ENCODE peak calls at places on chromosomes 7 and 10, in seven cellular contexts. B, W, Z, Y, N, H and M are unnamed samples.

GRCh38 chr10:118332948-118333710 is 9.0 kb downstream of the FAM204A start:
- DNase-seq in W (no peak), N (no peak), Z (no peak), H (peak; percentile 23), B (peak; percentile 5), Y (no peak), M (no peak)

GRCh38 chr10:77641788-77642397 is 4.3 kb upstream of the KCNMA1 start:
- DNase-seq in Y (peak; percentile 77), B (peak; percentile 83), Z (peak; percentile 44), W (peak; percentile 72), N (peak; percentile 70), H (peak; percentile 77), M (peak; percentile 43)

GRCh38 chr7:94908204-94909022 is 1.0 kb downstream of the PPP1R9A start:
- DNase-seq in W (peak; percentile 9), Z (no peak), B (no peak), H (peak; percentile 5), N (peak; percentile 41), Y (no peak), M (peak; percentile 37)

GRCh38 chr7:55325371-55325792 is 39.8 kb upstream of the LANCL2 start:
- DNase-seq in N (no peak), B (peak; percentile 95), H (peak; percentile 17), W (peak; percentile 88), Z (no peak), Y (no peak), M (no peak)

GRCh38 chr7:91091631-91092030 is 172.6 kb upstream of the FZD1 start:
- DNase-seq in W (no peak), B (no peak), H (no peak), Z (no peak), N (no peak), Y (no peak), M (no peak)

GRCh38 chr7:45088821-45089313 is at the start of gene NACAD:
- DNase-seq in W (no peak), B (peak; percentile 18), H (peak; percentile 35), N (peak; percentile 27), Z (no peak), Y (no peak), M (peak; percentile 74)

GRCh38 chr10:70283071-70283444 is 746 bp downstream of the NPFFR1 start:
- DNase-seq in W (no peak), H (no peak), Y (no peak), Z (no peak), N (no peak), B (no peak), M (no peak)

GRCh38 chr7:155299539-155300202 is 2.0 kb downstream of the INSIG1 start:
- DNase-seq in W (no peak), H (no peak), N (no peak), B (no peak), Y (peak; percentile 32), Z (no peak), M (no peak)

GRCh38 chr7:100469227-100470044 is 5.4 kb upstream of the SPACDR start:
- DNase-seq in B (peak; percentile 64), Y (peak; percentile 92), W (peak; percentile 60), H (peak; percentile 85), Z (no peak), N (peak; percentile 97), M (peak; percentile 94)

GRCh38 chr10:60905580-60905979 is 38.4 kb downstream of the RHOBTB1 start:
- DNase-seq in W (peak; percentile 44), N (no peak), Z (no peak), B (peak; percentile 59), Y (no peak), H (no peak), M (no peak)

GRCh38 chr7:46264646-46265045 is 343.6 kb upstream of the IGFBP3 start:
- DNase-seq in N (no peak), Z (no peak), Y (no peak), B (no peak), W (no peak), H (no peak), M (no peak)

GRCh38 chr10:132577350-132578005 is 39.9 kb downstream of the INPP5A start:
- DNase-seq in H (no peak), Y (no peak), W (no peak), N (no peak), B (no peak), Z (no peak), M (peak; percentile 33)
- TF ChIP-seq CTCF in H (no peak), Y (no peak), W (no peak), N (no peak), B (peak; percentile 15), Z (peak; percentile 27), M (no peak)

GRCh38 chr7:79096361-79096805 is 357.1 kb downstream of the MAGI2 start:
- DNase-seq in N (no peak), W (no peak), B (peak; percentile 67), Y (no peak), H (no peak), Z (peak; percentile 18), M (no peak)
- TF ChIP-seq CTCF in N (no peak), W (no peak), B (no peak), Y (no peak), H (no peak), Z (no peak), M (no peak)

GRCh38 chr10:87054373-87055295 is 34.5 kb downstream of the FAM25A start:
- DNase-seq in W (peak; percentile 43), N (no peak), Y (no peak), Z (no peak), H (no peak), B (peak; percentile 85), M (no peak)
- TF ChIP-seq CTCF in W (no peak), N (peak; percentile 21), Y (no peak), Z (no peak), H (no peak), B (peak; percentile 46), M (no peak)

GRCh38 chr7:134701272-134701671 is 54.6 kb downstream of the BPGM start:
- DNase-seq in Y (peak; percentile 42), Z (no peak), W (peak; percentile 39), H (no peak), B (peak; percentile 42), N (no peak), M (no peak)
- TF ChIP-seq CTCF in Y (peak; percentile 43), Z (peak; percentile 38), W (peak; percentile 36), H (no peak), B (peak; percentile 50), N (peak; percentile 27), M (no peak)

GRCh38 chr10:123683459-123683858 is 17.3 kb downstream of the GPR26 start:
- DNase-seq in Z (no peak), H (no peak), N (no peak), B (no peak), Y (no peak), W (no peak), M (no peak)

GRCh38 chr10:123689880-123690279 is 23.7 kb downstream of the GPR26 start:
- DNase-seq in W (no peak), N (no peak), H (no peak), Y (no peak), Z (no peak), B (no peak), M (no peak)

GRCh38 chr10:123683865-123684264 is 17.7 kb downstream of the GPR26 start:
- DNase-seq in B (no peak), Y (no peak), Z (no peak), N (no peak), H (no peak), W (no peak), M (no peak)

GRCh38 chr10:123685260-123685659 is 19.1 kb downstream of the GPR26 start:
- DNase-seq in B (no peak), Y (no peak), W (no peak), H (no peak), N (no peak), Z (no peak), M (no peak)

GRCh38 chr10:123687758-123688157 is 21.6 kb downstream of the GPR26 start:
- DNase-seq in Y (no peak), W (no peak), B (no peak), N (peak; percentile 5), H (no peak), Z (no peak), M (peak; percentile 39)
- TF ChIP-seq CTCF in Y (no peak), W (no peak), B (no peak), N (no peak), H (no peak), Z (peak; percentile 2), M (no peak)

GRCh38 chr10:71320592-71320991 is 1.5 kb downstream of the SLC29A3 start:
- DNase-seq in H (no peak), W (no peak), B (no peak), Y (no peak), Z (no peak), N (no peak), M (no peak)

GRCh38 chr10:71321386-71321785 is 2.3 kb downstream of the SLC29A3 start:
- DNase-seq in Z (no peak), W (no peak), H (no peak), Y (no peak), N (no peak), B (no peak), M (no peak)

GRCh38 chr10:71316786-71317160 is 2.3 kb upstream of the SLC29A3 start:
- DNase-seq in N (no peak), W (no peak), B (no peak), Z (no peak), Y (no peak), H (no peak), M (no peak)

GRCh38 chr10:71319042-71319799 is at the start of gene SLC29A3:
- DNase-seq in W (peak; percentile 73), H (peak; percentile 81), N (peak; percentile 59), Y (peak; percentile 94), B (peak; percentile 70), Z (no peak), M (peak; percentile 86)

GRCh38 chr10:71319800-71320392 is 837 bp downstream of the SLC29A3 start:
- DNase-seq in H (no peak), Z (no peak), N (no peak), B (no peak), Y (no peak), W (no peak), M (no peak)
- TF ChIP-seq CTCF in H (peak; percentile 39), Z (no peak), N (peak; percentile 19), B (no peak), Y (no peak), W (no peak), M (no peak)

GRCh38 chr10:72334196-72334831 is 20.4 kb downstream of the DNAJB12 start:
- DNase-seq in H (no peak), B (peak; percentile 50), Z (no peak), N (peak; percentile 57), W (no peak), Y (no peak), M (peak; percentile 79)

GRCh38 chr10:72333111-72334012 is 21.4 kb downstream of the DNAJB12 start:
- DNase-seq in Z (no peak), B (no peak), Y (no peak), H (no peak), W (no peak), N (no peak), M (no peak)

GRCh38 chr10:72335394-72336258 is 19.1 kb downstream of the DNAJB12 start:
- DNase-seq in W (no peak), Z (no peak), H (no peak), B (no peak), N (no peak), Y (peak; percentile 66), M (peak; percentile 49)

GRCh38 chr10:72336259-72337038 is 18.3 kb downstream of the DNAJB12 start:
- DNase-seq in H (no peak), Z (no peak), W (no peak), Y (no peak), B (no peak), N (no peak), M (no peak)

GRCh38 chr10:72334832-72335393 is 19.8 kb downstream of the DNAJB12 start:
- DNase-seq in B (peak; percentile 79), W (peak; percentile 85), Y (peak; percentile 77), N (no peak), Z (peak; percentile 93), H (peak; percentile 79), M (peak; percentile 50)
- TF ChIP-seq CTCF in B (no peak), W (no peak), Y (no peak), N (no peak), Z (peak; percentile 45), H (peak; percentile 49), M (no peak)